ENCODE peak calls at places on chromosomes 11 and 22, in eight cellular contexts. V, Z, Y, J, L, X, O and R are unnamed samples.

GRCh38 chr22:45502215-45503070 is at the start of gene FBLN1:
- DNase-seq in O (peak; percentile 68), Z (no peak), Y (no peak), X (peak; percentile 41), V (peak; percentile 33), J (no peak), L (no peak), R (no peak)

GRCh38 chr22:49768511-49768910 is 59.2 kb downstream of the BRD1 start:
- DNase-seq in J (no peak), L (no peak), V (no peak), Y (no peak), X (peak; percentile 37), Z (no peak), O (no peak), R (no peak)

GRCh38 chr11:84558085-84558905 is 1068.8 kb downstream of the DLG2 start:
- DNase-seq in O (peak; percentile 39), J (no peak), L (peak; percentile 54), V (peak; percentile 27), Y (peak; percentile 58), X (no peak), Z (peak; percentile 34), R (peak; percentile 64)

GRCh38 chr11:27701262-27702105 is 1.2 kb upstream of the BDNF start:
- DNase-seq in J (no peak), V (peak; percentile 34), L (peak; percentile 36), X (no peak), Z (peak; percentile 82), Y (peak; percentile 52), O (peak; percentile 82), R (peak; percentile 83)

GRCh38 chr11:35943761-35944502 is at the start of gene LDLRAD3:
- DNase-seq in Z (peak; percentile 86), L (peak; percentile 49), X (peak; percentile 81), J (peak; percentile 80), Y (peak; percentile 85), V (peak; percentile 87), O (peak; percentile 86), R (peak; percentile 86)

GRCh38 chr22:38258895-38259294 is 13.9 kb downstream of the TMEM184B start:
- DNase-seq in Z (peak; percentile 62), J (peak; percentile 93), X (no peak), O (peak; percentile 90), V (no peak), L (no peak), Y (peak; percentile 42), R (no peak)

GRCh38 chr22:41883400-41883799 is 31.5 kb downstream of the SHISA8 start:
- DNase-seq in V (no peak), Z (no peak), J (no peak), X (no peak), O (no peak), L (no peak), Y (peak; percentile 27), R (no peak)

GRCh38 chr22:34886391-34886790 is 179.6 kb upstream of the ISX start:
- DNase-seq in V (no peak), O (no peak), Y (no peak), Z (no peak), L (no peak), X (no peak), J (no peak), R (no peak)

GRCh38 chr11:8810331-8811301 is 100.4 kb upstream of the AKIP1 start:
- DNase-seq in J (peak; percentile 85), X (peak; percentile 86), Y (peak; percentile 93), L (peak; percentile 72), Z (peak; percentile 71), V (peak; percentile 75), O (peak; percentile 80), R (peak; percentile 89)

GRCh38 chr11:46240861-46241260 is 36.6 kb upstream of the CREB3L1 start:
- DNase-seq in L (no peak), Z (no peak), O (no peak), J (no peak), X (no peak), Y (no peak), V (no peak), R (no peak)

GRCh38 chr22:38069372-38070249 is 12.4 kb downstream of the PICK1 start:
- DNase-seq in Y (peak; percentile 55), L (no peak), V (no peak), X (no peak), Z (peak; percentile 62), O (peak; percentile 49), J (no peak), R (peak; percentile 49)

GRCh38 chr22:31682751-31683150 is 20.7 kb upstream of the PISD start:
- DNase-seq in O (no peak), X (no peak), V (no peak), Z (no peak), J (no peak), L (no peak), Y (no peak), R (no peak)

GRCh38 chr11:95154514-95154913 is 64.9 kb downstream of the ENDOD1 start:
- DNase-seq in X (no peak), Y (peak; percentile 38), L (peak; percentile 74), O (peak; percentile 48), J (no peak), V (peak; percentile 69), Z (no peak), R (peak; percentile 54)

GRCh38 chr11:107859459-107860239 is 1.1 kb upstream of the SLC35F2 start:
- DNase-seq in O (peak; percentile 8), J (no peak), Z (no peak), L (peak; percentile 66), X (peak; percentile 57), Y (peak; percentile 47), V (peak; percentile 43), R (no peak)

GRCh38 chr11:60915250-60915914 is 1.4 kb downstream of the TMEM109 start:
- DNase-seq in X (peak; percentile 76), O (peak; percentile 48), Y (peak; percentile 76), J (peak; percentile 88), L (peak; percentile 89), Z (peak; percentile 36), V (peak; percentile 75), R (peak; percentile 56)
- TF ChIP-seq CTCF in X (peak; percentile 35), O (peak; percentile 29), Y (no peak), J (no peak), L (peak; percentile 36), Z (peak; percentile 56), V (peak; percentile 66), R (peak; percentile 42)

GRCh38 chr11:19972091-19972490 is 188.2 kb downstream of the DBX1 start:
- DNase-seq in O (no peak), X (no peak), Y (no peak), V (no peak), L (no peak), Z (no peak), J (no peak), R (no peak)
- TF ChIP-seq CTCF in O (no peak), X (no peak), Y (no peak), V (no peak), L (no peak), Z (no peak), J (no peak), R (no peak)

DNA sequence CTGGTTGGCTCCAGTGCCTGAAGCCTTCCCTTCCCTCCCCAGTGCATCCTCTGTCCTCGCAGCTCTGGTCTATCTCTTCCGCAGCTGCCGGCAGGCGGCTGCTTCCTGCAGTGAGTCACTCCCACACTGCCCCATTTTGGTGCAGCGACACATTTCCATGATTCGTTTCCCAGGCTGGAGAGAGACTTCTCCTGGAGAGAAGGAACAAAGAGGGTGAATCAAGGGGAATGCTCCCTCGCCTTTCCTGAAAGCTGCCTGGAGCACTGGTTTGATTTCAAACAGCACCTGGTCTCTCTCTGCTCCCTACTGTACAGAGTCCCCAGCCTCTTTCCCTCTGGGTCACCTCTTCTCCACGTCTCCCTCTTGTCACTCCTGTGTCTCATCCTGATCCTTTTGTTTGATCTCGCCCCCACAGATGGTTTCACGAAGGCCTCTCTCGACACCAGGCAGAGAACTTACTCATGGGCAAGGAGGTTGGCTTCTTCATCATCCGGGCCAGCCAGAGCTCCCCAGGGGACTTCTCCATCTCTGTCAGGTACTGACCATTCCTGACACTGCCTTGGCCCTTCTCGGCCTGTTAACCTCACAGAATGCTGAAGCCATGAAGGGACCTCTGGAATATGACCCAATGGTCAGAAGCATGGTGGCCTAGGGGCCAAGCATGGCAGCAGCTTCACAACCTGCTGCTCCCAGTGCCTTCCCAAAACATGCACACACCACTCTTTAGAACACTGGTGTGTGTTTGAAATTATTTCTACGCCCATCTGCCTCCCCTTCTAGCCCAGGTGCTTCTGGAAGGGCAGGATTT is at the start of gene TMA7B:
- DNase-seq in V (no peak), O (peak; percentile 58), J (no peak), Z (peak; percentile 49), X (no peak), Y (peak; percentile 48), L (no peak), R (peak; percentile 69)
- TF ChIP-seq CTCF in V (no peak), O (peak; percentile 47), J (peak; percentile 18), Z (peak; percentile 66), X (peak; percentile 22), Y (peak; percentile 29), L (no peak), R (peak; percentile 56)

GRCh38 chr22:28887725-28888459 is 4.5 kb downstream of the ZNRF3 start:
- DNase-seq in J (no peak), X (no peak), Y (no peak), Z (no peak), V (no peak), L (no peak), O (no peak), R (no peak)

GRCh38 chr22:28883917-28884753 is 763 bp downstream of the ZNRF3 start:
- DNase-seq in O (peak; percentile 59), V (peak; percentile 49), Y (peak; percentile 22), J (no peak), X (peak; percentile 65), Z (peak; percentile 15), L (peak; percentile 38), R (no peak)

GRCh38 chr22:28884754-28885375 is 1.5 kb downstream of the ZNRF3 start:
- DNase-seq in Z (no peak), X (no peak), J (no peak), O (no peak), L (no peak), V (no peak), Y (no peak), R (no peak)

GRCh38 chr22:28883657-28883916 is 215 bp downstream of the ZNRF3 start:
- DNase-seq in O (no peak), Y (no peak), V (no peak), X (no peak), Z (no peak), J (no peak), L (no peak), R (no peak)

DNA sequence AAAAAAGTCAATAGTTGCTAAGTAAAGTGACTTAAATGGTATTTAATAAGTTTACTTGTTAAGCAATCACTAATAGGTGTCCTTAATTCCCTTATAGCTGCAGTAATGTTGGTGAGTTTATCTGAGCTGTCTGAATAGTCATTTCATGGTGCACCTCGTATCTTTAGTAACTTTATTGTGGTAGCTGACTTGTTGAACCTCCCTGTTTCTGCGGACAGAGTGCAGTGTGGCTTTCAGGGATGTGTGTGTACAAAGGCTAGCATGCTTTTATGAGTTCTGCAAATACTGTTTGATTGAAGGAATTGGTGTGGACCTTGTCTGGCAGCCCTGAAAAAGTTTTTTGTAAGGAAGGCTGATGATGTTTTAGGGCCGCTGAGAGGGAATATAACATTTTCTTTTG is 2.6 kb downstream of the ZNRF3 start:
- DNase-seq in L (no peak), Y (peak; percentile 32), V (no peak), O (no peak), Z (no peak), J (no peak), X (no peak), R (peak; percentile 26)
- TF ChIP-seq CTCF in L (no peak), Y (no peak), V (no peak), O (no peak), Z (no peak), J (no peak), X (no peak), R (no peak)